ENCODE peak calls at places on chromosomes 7 and 10, in nine cellular contexts. G, M, V, T, X, J, Y, N and S are unnamed samples.

GRCh38 chr7:139560678-139561077 is 37.2 kb downstream of the CLEC2L start:
- DNase-seq in G (no peak), M (no peak), V (no peak), T (no peak), X (no peak), J (no peak), Y (no peak), N (no peak), S (no peak)

GRCh38 chr7:100840470-100841100 is 11.9 kb upstream of the SLC12A9 start:
- DNase-seq in G (peak; percentile 28), M (no peak), V (no peak), T (no peak), X (no peak), J (no peak), Y (no peak), N (no peak), S (no peak)

GRCh38 chr7:128021361-128021760 is 9.9 kb downstream of the LRRC4 start:
- DNase-seq in G (no peak), M (no peak), V (peak; percentile 57), T (no peak), X (no peak), J (no peak), Y (no peak), N (no peak), S (no peak)

GRCh38 chr10:124053971-124054370 is 39.4 kb downstream of the CHST15 start:
- DNase-seq in G (no peak), M (no peak), V (no peak), T (no peak), X (no peak), J (no peak), Y (no peak), N (peak; percentile 55), S (no peak)

GRCh38 chr7:102916426-102916825 is 3.6 kb downstream of the LRRC17 start:
- DNase-seq in G (no peak), M (no peak), V (peak; percentile 84), T (no peak), X (no peak), J (no peak), Y (no peak), N (peak; percentile 46), S (peak; percentile 14)

GRCh38 chr7:140609646-140610045 is 31.0 kb downstream of the DENND2A start:
- DNase-seq in G (no peak), M (no peak), V (peak; percentile 84), T (no peak), X (no peak), J (no peak), Y (no peak), N (no peak), S (no peak)

GRCh38 chr10:102648889-102649752 is 4.8 kb downstream of the TRIM8 start:
- DNase-seq in G (no peak), M (no peak), V (no peak), T (no peak), X (no peak), J (no peak), Y (peak; percentile 55), N (no peak), S (no peak)

GRCh38 chr7:92325850-92326249 is 80.1 kb downstream of the ANKIB1 start:
- DNase-seq in G (no peak), M (no peak), V (peak; percentile 1), T (no peak), X (no peak), J (no peak), Y (no peak), N (no peak), S (no peak)

GRCh38 chr10:92238586-92239098 is 52.2 kb downstream of the CPEB3 start:
- DNase-seq in G (peak; percentile 40), M (peak; percentile 48), V (peak; percentile 43), T (no peak), X (no peak), J (peak; percentile 38), Y (peak; percentile 50), N (no peak), S (peak; percentile 98)

GRCh38 chr10:103765168-103765567 is 90.2 kb downstream of the SH3PXD2A start:
- DNase-seq in G (peak; percentile 34), M (no peak), V (peak; percentile 92), T (no peak), X (no peak), J (no peak), Y (no peak), N (peak; percentile 70), S (peak; percentile 66)

GRCh38 chr10:5498791-5499492 is 428 bp downstream of the CALML5 start:
- DNase-seq in G (no peak), M (no peak), V (no peak), T (no peak), X (no peak), J (no peak), Y (no peak), N (no peak), S (no peak)

GRCh38 chr10:78925800-78926319 is 142.9 kb upstream of the ZMIZ1 start:
- DNase-seq in G (no peak), M (no peak), V (peak; percentile 98), T (no peak), X (no peak), J (no peak), Y (no peak), N (no peak), S (peak; percentile 90)

GRCh38 chr7:23222439-23223045 is 24.0 kb upstream of the GPNMB start:
- DNase-seq in G (peak; percentile 5), M (no peak), V (no peak), T (no peak), X (no peak), J (no peak), Y (no peak), N (no peak), S (no peak)

GRCh38 chr7:150428671-150429451 is 21.6 kb upstream of the GIMAP8 start:
- DNase-seq in G (no peak), M (no peak), V (peak; percentile 92), T (no peak), X (no peak), J (no peak), Y (no peak), N (no peak), S (peak; percentile 69)

GRCh38 chr10:77493239-77493806 is 144.3 kb downstream of the KCNMA1 start:
- DNase-seq in G (no peak), M (no peak), V (no peak), T (no peak), X (no peak), J (no peak), Y (no peak), N (no peak), S (no peak)

GRCh38 chr7:28739128-28739527 is 219.0 kb downstream of the TRIL start:
- DNase-seq in G (no peak), M (no peak), V (no peak), T (no peak), X (no peak), J (no peak), Y (no peak), N (no peak), S (no peak)

GRCh38 chr7:28733035-28733434 is 225.1 kb downstream of the TRIL start:
- DNase-seq in G (no peak), M (no peak), V (no peak), T (no peak), X (no peak), J (no peak), Y (no peak), N (no peak), S (no peak)

GRCh38 chr7:28739826-28740225 is 218.3 kb downstream of the TRIL start:
- DNase-seq in G (no peak), M (no peak), V (no peak), T (no peak), X (no peak), J (no peak), Y (peak; percentile 35), N (no peak), S (no peak)

DNA sequence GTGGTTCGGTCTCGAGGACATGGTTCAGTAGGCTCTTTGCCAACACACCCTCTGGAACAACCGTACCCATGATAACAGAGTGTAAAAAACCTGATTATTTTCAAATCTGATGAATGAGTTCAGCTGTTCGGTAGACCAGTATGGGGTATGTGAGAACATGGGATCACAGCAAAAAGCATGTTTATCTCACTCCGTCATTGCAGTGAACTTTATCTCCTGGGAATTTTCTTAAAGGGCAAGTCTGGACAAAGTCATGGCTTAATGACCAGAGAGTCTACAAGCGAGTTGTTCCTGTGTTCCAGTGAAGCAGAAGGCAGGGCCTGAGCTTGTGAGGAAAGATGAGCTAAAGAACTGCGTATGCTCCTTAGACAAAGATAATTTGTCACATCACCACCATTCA is 219.7 kb downstream of the TRIL start:
- DNase-seq in G (no peak), M (no peak), V (peak; percentile 11), T (no peak), X (no peak), J (no peak), Y (no peak), N (no peak), S (no peak)
- TF ChIP-seq POLR2A in G (no peak), M (no peak), V (no peak), T (no peak), X (no peak), J (no peak), Y (no peak), N (no peak), S (no peak)

DNA sequence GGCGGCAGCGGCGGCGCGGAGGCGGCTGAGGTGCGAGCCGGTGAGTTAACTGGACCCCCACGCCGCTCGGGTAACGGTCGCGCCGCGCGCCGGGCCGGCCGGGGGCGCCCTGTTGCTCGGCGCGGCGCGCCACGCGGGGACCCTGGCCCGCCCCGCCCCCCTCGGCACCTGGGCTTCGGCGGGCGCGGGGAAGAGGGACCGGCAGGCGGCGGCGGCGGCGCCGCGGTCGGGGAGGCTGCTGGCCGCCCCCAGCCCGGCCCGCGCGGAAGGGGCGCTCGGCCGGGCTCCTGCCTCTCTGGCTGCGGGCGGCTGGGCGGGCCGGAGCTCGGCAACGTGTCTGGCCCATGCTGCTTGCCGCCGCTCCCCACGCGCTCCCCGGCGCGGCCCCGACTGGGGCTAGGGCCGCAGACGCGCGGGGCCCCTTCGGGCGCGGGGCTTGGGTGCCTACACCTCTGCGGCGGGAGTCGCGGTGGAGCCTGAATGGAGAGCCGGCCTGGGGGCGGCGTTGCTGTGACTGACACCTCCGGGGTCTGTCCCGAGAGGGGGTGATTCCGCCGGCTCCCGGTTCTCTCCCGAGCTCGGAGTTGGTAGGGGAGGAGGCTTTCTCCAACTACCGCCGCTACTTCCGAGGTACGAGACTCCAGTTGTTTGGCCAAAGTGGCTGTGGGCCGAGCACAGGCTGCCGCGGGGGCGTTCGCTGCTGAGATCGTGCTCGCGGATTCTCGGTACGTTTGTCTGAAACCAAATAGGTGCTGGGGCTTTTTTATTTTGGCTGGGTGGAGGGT is 494 bp downstream of the PALS2 start:
- DNase-seq in G (peak; percentile 14), M (peak; percentile 50), V (peak; percentile 50), T (peak; percentile 29), X (peak; percentile 38), J (peak; percentile 6), Y (peak; percentile 42), N (peak; percentile 59), S (peak; percentile 44)
- TF ChIP-seq POLR2A in G (no peak), M (no peak), V (no peak), T (no peak), X (peak; percentile 19), J (no peak), Y (no peak), N (no peak), S (peak; percentile 15)

GRCh38 chr7:105389090-105389650 is 449 bp upstream of the SRPK2 start:
- DNase-seq in G (peak; percentile 55), M (peak; percentile 45), V (peak; percentile 40), T (peak; percentile 41), X (no peak), J (no peak), Y (peak; percentile 57), N (peak; percentile 62), S (peak; percentile 87)
- TF ChIP-seq POLR2A in G (no peak), M (no peak), V (no peak), T (no peak), X (no peak), J (no peak), Y (no peak), N (no peak), S (no peak)

GRCh38 chr7:106176414-106177294 is 64.5 kb upstream of the SYPL1 start:
- DNase-seq in G (peak; percentile 44), M (peak; percentile 81), V (peak; percentile 69), T (peak; percentile 81), X (peak; percentile 45), J (peak; percentile 88), Y (peak; percentile 90), N (peak; percentile 89), S (peak; percentile 72)
- TF ChIP-seq POLR2A in G (no peak), M (no peak), V (peak; percentile 64), T (no peak), X (no peak), J (no peak), Y (no peak), N (no peak), S (no peak)